ENCODE peak calls at places on chromosomes 16 and 17, in nine cellular contexts. N is activated effector memory CD4-positive, alpha-beta T cell treated with anti-CD3 and anti-CD28 coated beads, Interleukin-2, amount 50 U/mL, for 16 hours; M is A172; Y is stimulated activated CD4-positive, alpha-beta T cell treated with anti-CD3 and anti-CD28 coated beads, TNF-alpha, amount 100 ng/mL, for 1 hour; X is amygdala; S is T follicular helper cell; W is thoracic aorta; O is aorta; Q is non-pigmented ciliary epithelial cell. R is an unnamed sample.

GRCh38 chr16:85982563-85982939 is 83.6 kb downstream of the IRF8 start:
- DNase-seq in N (no peak), M (no peak), Y (no peak), X (no peak), S (no peak), W (no peak), O (peak), Q (no peak), R (no peak)

GRCh38 chr17:73834684-73835343 is 190.6 kb upstream of the SDK2 start:
- DNase-seq in N (no peak), M (no peak), Y (no peak), X (no peak), S (no peak), W (no peak), O (no peak), Q (no peak), R (no peak)

GRCh38 chr16:86457621-86458456 is 52.5 kb upstream of the FOXF1 start:
- DNase-seq in N (no peak), M (peak), Y (no peak), X (no peak), S (no peak), W (peak), O (no peak), Q (peak), R (no peak)

GRCh38 chr16:20763461-20764232 is at the start of gene ACSM3:
- DNase-seq in N (peak), M (peak), Y (peak), X (no peak), S (peak), W (no peak), O (no peak), Q (peak), R (peak)

GRCh38 chr17:57603978-57604377 is 141.1 kb downstream of the CCDC182 start:
- DNase-seq in N (peak), M (no peak), Y (no peak), X (no peak), S (peak), W (no peak), O (peak), Q (no peak), R (peak)

GRCh38 chr16:63192969-63193368 is 1156.7 kb upstream of the CDH8 start:
- DNase-seq in N (no peak), M (no peak), Y (no peak), X (no peak), S (no peak), W (no peak), O (no peak), Q (no peak), R (no peak)

GRCh38 chr17:61366715-61367413 is 32.8 kb upstream of the TBX2 start:
- DNase-seq in N (no peak), M (no peak), Y (no peak), X (no peak), S (no peak), W (no peak), O (no peak), Q (no peak), R (no peak)

GRCh38 chr17:10197721-10198508 is 491 bp downstream of the GAS7 start:
- DNase-seq in N (no peak), M (no peak), Y (no peak), X (no peak), S (no peak), W (no peak), O (peak), Q (no peak), R (no peak)

GRCh38 chr16:2199095-2199494 is 2.7 kb upstream of the CASKIN1 start:
- DNase-seq in N (no peak), M (no peak), Y (no peak), X (no peak), S (no peak), W (no peak), O (no peak), Q (no peak), R (no peak)

GRCh38 chr17:56172517-56172982 is 19.3 kb downstream of the ANKFN1 start:
- DNase-seq in N (no peak), M (no peak), Y (no peak), X (no peak), S (no peak), W (no peak), O (no peak), Q (no peak), R (no peak)

GRCh38 chr17:1002412-1002753 is 5.5 kb downstream of the TIMM22 start:
- DNase-seq in N (no peak), M (no peak), Y (no peak), X (no peak), S (no peak), W (no peak), O (no peak), Q (no peak), R (no peak)

GRCh38 chr17:61363601-61364462 is 35.8 kb upstream of the TBX2 start:
- DNase-seq in N (no peak), M (no peak), Y (no peak), X (no peak), S (no peak), W (no peak), O (no peak), Q (no peak), R (no peak)

GRCh38 chr17:56679767-56680422 is 86.4 kb downstream of the NOG start:
- DNase-seq in N (no peak), M (peak), Y (no peak), X (no peak), S (no peak), W (no peak), O (no peak), Q (no peak), R (no peak)

GRCh38 chr17:16583781-16584180 is 14.8 kb upstream of the ZNF287 start:
- DNase-seq in N (no peak), M (no peak), Y (no peak), X (no peak), S (no peak), W (no peak), O (no peak), Q (no peak), R (no peak)

GRCh38 chr17:32445075-32445427 is 741 bp downstream of the PSMD11 start:
- DNase-seq in N (peak), M (peak), Y (no peak), X (no peak), S (peak), W (peak), O (no peak), Q (no peak), R (no peak)

GRCh38 chr16:57470683-57471082 is 8.2 kb downstream of the POLR2C start:
- DNase-seq in N (no peak), M (no peak), Y (no peak), X (no peak), S (no peak), W (no peak), O (no peak), Q (no peak), R (no peak)

GRCh38 chr16:964696-965395 is 5.9 kb downstream of the LMF1 start:
- DNase-seq in N (peak), M (peak), Y (peak), X (no peak), S (peak), W (no peak), O (peak), Q (no peak), R (peak)

GRCh38 chr17:49360796-49361128 is 1.3 kb downstream of the ZNF652 start:
- DNase-seq in N (peak), M (no peak), Y (no peak), X (no peak), S (no peak), W (no peak), O (no peak), Q (no peak), R (peak)

GRCh38 chr16:82612263-82612662 is 14.5 kb upstream of the CDH13 start:
- DNase-seq in N (no peak), M (no peak), Y (no peak), X (no peak), S (no peak), W (no peak), O (no peak), Q (no peak), R (no peak)

GRCh38 chr16:81652798-81653505 is 126.1 kb upstream of the PLCG2 start:
- DNase-seq in N (no peak), M (no peak), Y (no peak), X (no peak), S (no peak), W (no peak), O (no peak), Q (no peak), R (no peak)

GRCh38 chr17:8598913-8599312 is 31.6 kb downstream of the MYH10 start:
- DNase-seq in N (no peak), M (no peak), Y (no peak), X (no peak), S (no peak), W (no peak), O (no peak), Q (no peak), R (no peak)

GRCh38 chr17:63082952-63083351 is 116.9 kb downstream of the TANC2 start:
- DNase-seq in N (no peak), M (peak), Y (no peak), X (no peak), S (no peak), W (no peak), O (no peak), Q (no peak), R (no peak)

GRCh38 chr17:7714721-7715594 is 2.6 kb upstream of the DNAH2 start:
- DNase-seq in N (no peak), M (no peak), Y (no peak), X (no peak), S (no peak), W (no peak), O (no peak), Q (no peak), R (no peak)

GRCh38 chr17:45336390-45337182 is 19.8 kb upstream of the MAP3K14 start:
- DNase-seq in N (peak), M (no peak), Y (no peak), X (no peak), S (no peak), W (no peak), O (no peak), Q (no peak), R (no peak)

GRCh38 chr17:15409721-15410247 is 57.6 kb downstream of the CDRT4 start:
- DNase-seq in N (no peak), M (peak), Y (no peak), X (no peak), S (no peak), W (no peak), O (no peak), Q (peak), R (no peak)

GRCh38 chr16:10181196-10182162 is 749 bp downstream of the GRIN2A start:
- DNase-seq in N (peak), M (no peak), Y (no peak), X (peak), S (no peak), W (no peak), O (peak), Q (no peak), R (peak)

GRCh38 chr16:27650073-27650701 is 100.2 kb downstream of the KATNIP start:
- DNase-seq in N (no peak), M (no peak), Y (no peak), X (no peak), S (no peak), W (no peak), O (no peak), Q (no peak), R (no peak)

GRCh38 chr16:57500578-57501111 is 14.4 kb upstream of the DOK4 start:
- DNase-seq in N (no peak), M (no peak), Y (no peak), X (no peak), S (no peak), W (no peak), O (no peak), Q (no peak), R (no peak)

GRCh38 chr17:9199474-9200196 is 178.3 kb downstream of the NTN1 start:
- DNase-seq in N (no peak), M (no peak), Y (no peak), X (no peak), S (no peak), W (no peak), O (no peak), Q (no peak), R (no peak)

GRCh38 chr17:76585649-76586593 is at the start of gene ST6GALNAC2:
- DNase-seq in N (peak), M (peak), Y (no peak), X (no peak), S (no peak), W (no peak), O (peak), Q (no peak), R (peak)

GRCh38 chr17:53033297-53033696 is 789.4 kb upstream of the KIF2B start:
- DNase-seq in N (no peak), M (no peak), Y (no peak), X (no peak), S (no peak), W (no peak), O (no peak), Q (no peak), R (no peak)

GRCh38 chr17:7988750-7989178 is 13.7 kb upstream of the GUCY2D start:
- DNase-seq in N (no peak), M (peak), Y (peak), X (no peak), S (peak), W (peak), O (no peak), Q (peak), R (no peak)

GRCh38 chr17:6853764-6854442 is 22.4 kb upstream of the TEKT1 start:
- DNase-seq in N (peak), M (no peak), Y (no peak), X (no peak), S (no peak), W (no peak), O (no peak), Q (no peak), R (no peak)

GRCh38 chr17:57548421-57549385 is 196.4 kb downstream of the CCDC182 start:
- DNase-seq in N (no peak), M (peak), Y (no peak), X (no peak), S (no peak), W (no peak), O (no peak), Q (no peak), R (no peak)